ENCODE peak calls at places on chromosomes 6 and 20, in six cellular contexts. One of them, this sample, is unnamed. For H3K4me1 and H4K20me1, the result is how much of the 10 kb centered on the place peaks cover.

GRCh38 chr20:57173986-57174385 is 92.5 kb downstream of the BMP7 start:
- DNase-seq in IMR-90: no peak
- DNase-seq in hepatocyte: no peak
- DNase-seq in neural progenitor cell: no peak
- DNase-seq in MM.1S: no peak
- DNase-seq in GM23338: no peak
- DNase-seq in this sample: no peak

GRCh38 chr6:155224031-155224451 is 39.8 kb upstream of the CLDN20 start:
- DNase-seq in GM23338: no peak
- DNase-seq in IMR-90: peak
- DNase-seq in neural progenitor cell: no peak
- DNase-seq in MM.1S: no peak
- DNase-seq in hepatocyte: peak
- DNase-seq in this sample: peak

GRCh38 chr20:48180039-48180438 is 394.8 kb upstream of the SULF2 start:
- DNase-seq in IMR-90: no peak
- DNase-seq in MM.1S: no peak
- DNase-seq in hepatocyte: peak
- DNase-seq in neural progenitor cell: no peak
- DNase-seq in GM23338: no peak
- DNase-seq in this sample: no peak

GRCh38 chr20:38209736-38210405 is 44.8 kb upstream of the TGM2 start:
- DNase-seq in hepatocyte: no peak
- DNase-seq in GM23338: no peak
- DNase-seq in IMR-90: no peak
- DNase-seq in MM.1S: no peak
- DNase-seq in neural progenitor cell: no peak
- DNase-seq in this sample: peak

GRCh38 chr6:131400054-131400781 is 172.8 kb upstream of the ARG1 start:
- DNase-seq in hepatocyte: no peak
- DNase-seq in GM23338: no peak
- DNase-seq in MM.1S: no peak
- DNase-seq in IMR-90: peak
- DNase-seq in neural progenitor cell: no peak
- DNase-seq in this sample: peak

GRCh38 chr6:152351110-152351509 is 286.1 kb downstream of the SYNE1 start:
- DNase-seq in MM.1S: no peak
- DNase-seq in IMR-90: no peak
- DNase-seq in hepatocyte: no peak
- DNase-seq in neural progenitor cell: no peak
- DNase-seq in GM23338: no peak
- DNase-seq in this sample: no peak

GRCh38 chr20:34946661-34947060 is 8.9 kb downstream of the GSS start:
- DNase-seq in GM23338: no peak
- DNase-seq in MM.1S: no peak
- DNase-seq in neural progenitor cell: no peak
- DNase-seq in IMR-90: peak
- DNase-seq in hepatocyte: no peak
- DNase-seq in this sample: no peak

GRCh38 chr6:36682328-36683144 is 4.0 kb downstream of the CDKN1A start:
- DNase-seq in MM.1S: peak
- DNase-seq in neural progenitor cell: no peak
- DNase-seq in IMR-90: no peak
- DNase-seq in GM23338: peak
- DNase-seq in hepatocyte: peak
- DNase-seq in this sample: peak

GRCh38 chr6:52399511-52400315 is 20.4 kb upstream of the EFHC1 start:
- DNase-seq in neural progenitor cell: peak
- DNase-seq in IMR-90: peak
- DNase-seq in hepatocyte: peak
- DNase-seq in MM.1S: peak
- DNase-seq in GM23338: peak
- DNase-seq in this sample: peak

GRCh38 chr6:148959008-148959407 is 212.2 kb downstream of the UST start:
- DNase-seq in neural progenitor cell: no peak
- DNase-seq in GM23338: no peak
- DNase-seq in hepatocyte: no peak
- DNase-seq in MM.1S: no peak
- DNase-seq in IMR-90: no peak
- DNase-seq in this sample: no peak

GRCh38 chr6:29011276-29011734 is 6.2 kb upstream of the ZNF311 start:
- DNase-seq in GM23338: peak
- DNase-seq in IMR-90: peak
- DNase-seq in hepatocyte: peak
- DNase-seq in MM.1S: peak
- DNase-seq in neural progenitor cell: peak
- DNase-seq in this sample: peak

GRCh38 chr6:13272131-13273046 is 55.9 kb downstream of the TBC1D7 start:
- DNase-seq in MM.1S: peak
- DNase-seq in neural progenitor cell: no peak
- DNase-seq in IMR-90: no peak
- DNase-seq in hepatocyte: no peak
- DNase-seq in GM23338: no peak
- DNase-seq in this sample: no peak

GRCh38 chr6:164129218-164129617 is 714.7 kb downstream of the QKI start:
- DNase-seq in GM23338: no peak
- DNase-seq in neural progenitor cell: no peak
- DNase-seq in hepatocyte: no peak
- DNase-seq in MM.1S: no peak
- DNase-seq in IMR-90: no peak
- DNase-seq in this sample: no peak

GRCh38 chr6:118783931-118784528 is 109.9 kb upstream of the ASF1A start:
- DNase-seq in IMR-90: peak
- DNase-seq in neural progenitor cell: no peak
- DNase-seq in MM.1S: no peak
- DNase-seq in GM23338: no peak
- DNase-seq in hepatocyte: no peak
- DNase-seq in this sample: no peak

GRCh38 chr6:7899046-7899888 is 11.3 kb downstream of the TXNDC5 start:
- DNase-seq in neural progenitor cell: peak
- DNase-seq in IMR-90: no peak
- DNase-seq in hepatocyte: peak
- DNase-seq in MM.1S: peak
- DNase-seq in GM23338: peak
- DNase-seq in this sample: no peak

GRCh38 chr20:47030271-47030810 is 135.7 kb downstream of the EYA2 start:
- DNase-seq in neural progenitor cell: no peak
- DNase-seq in hepatocyte: no peak
- DNase-seq in GM23338: no peak
- DNase-seq in MM.1S: no peak
- DNase-seq in IMR-90: no peak
- DNase-seq in this sample: no peak

GRCh38 chr20:10634683-10635411 is 39.0 kb downstream of the JAG1 start:
- DNase-seq in hepatocyte: no peak
- DNase-seq in IMR-90: peak
- DNase-seq in MM.1S: no peak
- DNase-seq in neural progenitor cell: no peak
- DNase-seq in GM23338: no peak
- DNase-seq in this sample: peak

GRCh38 chr20:47502801-47503239 is 1.1 kb downstream of the NCOA3 start:
- DNase-seq in GM23338: peak
- DNase-seq in neural progenitor cell: peak
- DNase-seq in MM.1S: peak
- DNase-seq in IMR-90: peak
- DNase-seq in hepatocyte: peak
- DNase-seq in this sample: no peak

GRCh38 chr20:47365023-47365764 is 8.7 kb upstream of the ZMYND8 start:
- DNase-seq in GM23338: no peak
- DNase-seq in IMR-90: no peak
- DNase-seq in neural progenitor cell: no peak
- DNase-seq in MM.1S: no peak
- DNase-seq in hepatocyte: no peak
- DNase-seq in this sample: no peak

GRCh38 chr6:125363360-125364121 is 61.8 kb upstream of the HDDC2 start:
- DNase-seq in hepatocyte: peak
- DNase-seq in IMR-90: peak
- DNase-seq in neural progenitor cell: peak
- DNase-seq in MM.1S: no peak
- DNase-seq in GM23338: peak
- DNase-seq in this sample: peak

GRCh38 chr20:62759981-62760431 is 36.3 kb upstream of the MRGBP start:
- DNase-seq in GM23338: no peak
- DNase-seq in neural progenitor cell: no peak
- DNase-seq in hepatocyte: no peak
- DNase-seq in MM.1S: no peak
- DNase-seq in IMR-90: no peak
- DNase-seq in this sample: peak

GRCh38 chr6:31304683-31305082 is 32.8 kb upstream of the HLA-C start:
- DNase-seq in GM23338: no peak
- DNase-seq in hepatocyte: no peak
- DNase-seq in neural progenitor cell: no peak
- DNase-seq in IMR-90: peak
- DNase-seq in MM.1S: no peak
- DNase-seq in this sample: no peak

GRCh38 chr6:113857565-113858066 is 471 bp downstream of the MARCKS start:
- DNase-seq in IMR-90: no peak
- DNase-seq in hepatocyte: peak
- DNase-seq in GM23338: peak
- DNase-seq in MM.1S: peak
- DNase-seq in neural progenitor cell: peak
- DNase-seq in this sample: peak

GRCh38 chr20:16472045-16472872 is 101.0 kb downstream of the KIF16B start:
- DNase-seq in GM23338: no peak
- DNase-seq in IMR-90: peak
- DNase-seq in MM.1S: no peak
- DNase-seq in hepatocyte: peak
- DNase-seq in neural progenitor cell: no peak
- DNase-seq in this sample: no peak

GRCh38 chr6:15977050-15977449 is 151.8 kb upstream of the MYLIP start:
- DNase-seq in MM.1S: no peak
- DNase-seq in GM23338: no peak
- DNase-seq in neural progenitor cell: no peak
- DNase-seq in hepatocyte: peak
- DNase-seq in IMR-90: no peak
- DNase-seq in this sample: peak

GRCh38 chr6:80535914-80536565 is 429.6 kb downstream of the BCKDHB start:
- DNase-seq in neural progenitor cell: no peak
- DNase-seq in MM.1S: no peak
- DNase-seq in IMR-90: peak
- DNase-seq in hepatocyte: no peak
- DNase-seq in GM23338: no peak
- DNase-seq in this sample: no peak

GRCh38 chr6:4017847-4018193 is 61.1 kb downstream of the FAM217A start:
- DNase-seq in GM23338: peak
- DNase-seq in IMR-90: peak
- DNase-seq in neural progenitor cell: peak
- DNase-seq in MM.1S: peak
- DNase-seq in hepatocyte: peak
- DNase-seq in this sample: peak

DNA sequence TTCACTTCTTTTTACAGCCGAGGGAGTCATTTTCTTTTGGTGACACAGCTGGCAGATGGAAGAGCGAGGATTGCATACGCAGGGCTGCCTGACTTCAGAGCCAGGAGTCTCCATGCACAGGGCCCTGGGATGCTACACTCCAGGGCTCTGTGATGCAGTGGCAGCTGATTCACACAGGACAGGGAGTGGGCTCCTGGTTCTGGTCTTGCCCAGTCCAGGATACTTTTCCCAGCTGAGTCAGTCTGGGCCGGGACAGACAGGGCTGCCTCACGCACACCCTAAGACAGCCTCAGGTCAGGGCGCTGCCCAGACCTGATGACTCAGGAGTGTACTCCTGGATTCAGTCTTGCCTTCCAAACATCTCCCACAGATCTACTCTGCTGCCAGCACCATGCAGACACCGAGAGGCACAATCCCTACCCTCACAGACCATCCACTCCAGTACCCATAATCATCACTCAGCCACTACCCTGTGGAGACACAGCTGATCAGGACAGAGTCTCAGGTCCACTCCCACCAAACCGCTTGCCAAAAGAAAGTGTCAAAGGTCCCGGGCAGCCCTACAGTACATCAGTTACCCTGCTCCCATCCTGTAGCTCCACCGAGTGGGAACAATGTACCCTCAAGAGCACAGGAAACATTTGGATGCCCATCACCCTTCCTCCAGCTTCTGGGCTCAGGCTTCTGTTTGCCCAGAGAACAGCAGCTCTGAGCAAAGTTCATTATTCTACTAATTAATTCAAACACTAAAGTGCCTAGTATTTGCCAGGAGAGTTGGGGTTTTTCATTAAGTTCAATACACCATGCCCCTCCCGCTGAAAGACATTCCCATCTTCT is 11.5 kb downstream of the SDC4 start:
- DNase-seq in GM23338: no peak
- DNase-seq in neural progenitor cell: no peak
- DNase-seq in IMR-90: peak
- DNase-seq in hepatocyte: peak
- DNase-seq in MM.1S: no peak
- DNase-seq in this sample: peak
- H3K4me1 ChIP-seq in GM23338: under half
- H3K4me1 ChIP-seq in neural progenitor cell: under half
- H3K4me1 ChIP-seq in IMR-90: under half
- H3K4me1 ChIP-seq in hepatocyte: half or more
- H3K4me1 ChIP-seq in MM.1S: under half
- H3K4me1 ChIP-seq in this sample: half or more

DNA sequence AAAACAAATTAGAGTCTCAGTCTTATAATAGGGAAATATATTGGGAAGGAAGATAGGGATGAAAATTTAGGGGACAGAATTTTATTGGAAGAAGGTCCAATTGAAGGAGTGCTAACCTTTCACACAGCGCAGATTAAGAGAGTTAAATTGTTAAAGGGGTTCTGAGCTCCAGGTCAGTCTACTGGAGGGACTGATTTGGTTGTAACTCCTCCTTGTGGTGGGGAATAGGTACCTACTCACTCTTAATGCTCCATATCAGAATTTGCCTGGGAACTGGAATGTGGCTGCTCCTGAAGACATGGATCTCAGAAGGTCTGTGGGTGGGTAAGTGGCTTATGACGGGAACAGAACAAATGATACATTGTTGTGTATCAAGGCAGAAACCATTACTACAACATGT is 143.5 kb downstream of the FLRT3 start:
- DNase-seq in IMR-90: no peak
- DNase-seq in GM23338: peak
- DNase-seq in hepatocyte: no peak
- DNase-seq in neural progenitor cell: peak
- DNase-seq in MM.1S: no peak
- DNase-seq in this sample: no peak
- TF ChIP-seq CTCF in IMR-90: peak
- TF ChIP-seq CTCF in GM23338: peak
- TF ChIP-seq CTCF in hepatocyte: no peak
- TF ChIP-seq CTCF in neural progenitor cell: peak
- TF ChIP-seq CTCF in MM.1S: no peak
- TF ChIP-seq CTCF in this sample: no peak

GRCh38 chr20:9149796-9150195 is 80.9 kb downstream of the PLCB4 start:
- DNase-seq in MM.1S: no peak
- DNase-seq in IMR-90: no peak
- DNase-seq in hepatocyte: no peak
- DNase-seq in GM23338: no peak
- DNase-seq in neural progenitor cell: no peak
- DNase-seq in this sample: no peak
- H4K20me1 ChIP-seq in MM.1S: under half
- H4K20me1 ChIP-seq in IMR-90: under half
- H4K20me1 ChIP-seq in hepatocyte: under half
- H4K20me1 ChIP-seq in GM23338: under half
- H4K20me1 ChIP-seq in neural progenitor cell: under half
- H4K20me1 ChIP-seq in this sample: under half

DNA sequence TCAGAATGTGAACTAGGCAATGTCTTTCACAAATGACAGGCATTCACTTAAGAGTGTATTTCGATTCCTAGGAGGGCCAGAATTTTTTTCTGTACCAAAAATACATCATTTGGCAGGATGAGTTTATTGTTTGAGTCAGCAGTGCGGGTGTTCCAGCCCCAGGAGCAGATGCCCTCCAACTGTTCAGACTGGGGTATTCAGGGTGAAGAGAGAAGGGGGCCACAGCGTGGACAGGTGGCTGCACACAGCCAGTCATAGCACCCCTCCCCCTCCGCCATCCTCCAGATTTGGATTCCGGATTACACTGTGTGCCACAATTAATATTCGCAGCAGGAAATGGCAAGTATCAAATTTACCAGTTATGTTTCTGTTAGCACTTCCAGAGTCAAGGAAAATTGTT is 38.6 kb downstream of the RIPOR2 start:
- DNase-seq in hepatocyte: no peak
- DNase-seq in MM.1S: no peak
- DNase-seq in neural progenitor cell: no peak
- DNase-seq in IMR-90: no peak
- DNase-seq in GM23338: no peak
- DNase-seq in this sample: no peak
- H3K4me1 ChIP-seq in hepatocyte: under half
- H3K4me1 ChIP-seq in MM.1S: under half
- H3K4me1 ChIP-seq in neural progenitor cell: under half
- H3K4me1 ChIP-seq in IMR-90: under half
- H3K4me1 ChIP-seq in GM23338: under half
- H3K4me1 ChIP-seq in this sample: under half